ENCODE peak calls at places on chromosomes 13 and 19, in seven cellular contexts. V is pancreas, X is transverse colon, Z is BE2C, B is GM23248, C is neuronal stem cell, L is psoas muscle. J is an unnamed sample. For H3K4me1, the result is how much of the 10 kb centered on the place peaks cover.

GRCh38 chr13:40377783-40378182 is 288.7 kb downstream of the FOXO1 start:
- DNase-seq in C (no peak), L (no peak), Z (no peak), X (no peak), V (no peak), B (peak), J (no peak)

GRCh38 chr13:104837756-104838155 is 1697.7 kb downstream of the EFNB2 start:
- DNase-seq in X (no peak), Z (no peak), C (no peak), V (no peak), B (no peak), L (no peak), J (no peak)

GRCh38 chr13:66508153-66508909 is 721.8 kb downstream of the PCDH9 start:
- DNase-seq in B (no peak), V (no peak), Z (no peak), C (no peak), L (no peak), X (no peak), J (no peak)

GRCh38 chr13:67227131-67227983 is 2.8 kb downstream of the PCDH9 start:
- DNase-seq in L (no peak), V (no peak), X (no peak), Z (no peak), B (no peak), C (no peak), J (no peak)

GRCh38 chr19:42081584-42082258 is 5.8 kb downstream of the ZNF574 start:
- DNase-seq in V (no peak), C (no peak), X (no peak), L (no peak), B (peak), Z (peak), J (no peak)

GRCh38 chr13:41960195-41960699 is 662 bp downstream of the VWA8 start:
- DNase-seq in X (peak), B (peak), L (no peak), C (no peak), V (no peak), Z (peak), J (no peak)

GRCh38 chr13:110047511-110047910 is 259.4 kb downstream of the COL4A1 start:
- DNase-seq in B (no peak), L (no peak), Z (no peak), V (peak), X (no peak), C (no peak), J (peak)

GRCh38 chr19:28150129-28150528 is 1062.8 kb downstream of the UQCRFS1 start:
- DNase-seq in X (no peak), C (no peak), L (no peak), B (no peak), Z (no peak), V (no peak), J (no peak)

GRCh38 chr13:112655898-112656297 is 33.9 kb upstream of the ATP11A start:
- DNase-seq in B (no peak), Z (no peak), C (no peak), X (no peak), L (no peak), V (no peak), J (no peak)

GRCh38 chr19:31459430-31459829 is 110.2 kb upstream of the TSHZ3 start:
- DNase-seq in B (peak), C (no peak), Z (no peak), X (no peak), L (no peak), V (no peak), J (no peak)

GRCh38 chr13:23288995-23289394 is 108.2 kb downstream of the SGCG start:
- DNase-seq in C (no peak), Z (no peak), L (no peak), X (no peak), V (no peak), B (peak), J (no peak)

GRCh38 chr13:52454459-52454824 is 836 bp upstream of the CKAP2 start:
- DNase-seq in C (no peak), L (no peak), B (no peak), V (peak), Z (no peak), X (peak), J (no peak)

GRCh38 chr13:26482451-26483197 is 74.9 kb upstream of the WASF3 start:
- DNase-seq in B (peak), L (no peak), C (peak), V (peak), Z (peak), X (peak), J (no peak)

GRCh38 chr19:17172624-17173345 is 42.4 kb upstream of the USE1 start:
- DNase-seq in X (no peak), C (no peak), B (no peak), V (no peak), Z (no peak), L (no peak), J (no peak)

GRCh38 chr19:21691656-21692055 is 75.7 kb downstream of the ZNF100 start:
- DNase-seq in V (no peak), C (no peak), Z (no peak), B (no peak), X (no peak), L (no peak), J (no peak)

GRCh38 chr19:42216653-42217521 is 590 bp downstream of the DEDD2 start:
- DNase-seq in C (peak), B (peak), V (no peak), X (peak), L (peak), Z (peak), J (peak)

GRCh38 chr13:109668433-109669233 is 117.8 kb downstream of the IRS2 start:
- DNase-seq in X (no peak), L (no peak), B (no peak), C (no peak), Z (no peak), V (no peak), J (no peak)

GRCh38 chr13:44092053-44092452 is 212.3 kb downstream of the LACC1 start:
- DNase-seq in B (no peak), L (no peak), V (no peak), C (no peak), Z (no peak), X (no peak), J (no peak)

GRCh38 chr13:30418075-30418715 is 4.1 kb upstream of the UBE2L5 start:
- DNase-seq in V (no peak), C (no peak), L (no peak), Z (no peak), B (no peak), X (no peak), J (no peak)

GRCh38 chr19:46958542-46958941 is 61.1 kb upstream of the NPAS1 start:
- DNase-seq in X (no peak), L (no peak), Z (no peak), V (no peak), C (no peak), B (peak), J (no peak)

GRCh38 chr13:49086711-49087110 is 111.0 kb downstream of the FNDC3A start:
- DNase-seq in Z (no peak), B (peak), V (no peak), X (no peak), C (no peak), L (no peak), J (no peak)

GRCh38 chr19:45531349-45531748 is 24.1 kb downstream of the VASP start:
- DNase-seq in B (no peak), X (no peak), Z (no peak), C (no peak), V (no peak), L (no peak), J (no peak)

GRCh38 chr19:11435833-11436313 is 438 bp downstream of the PRKCSH start:
- DNase-seq in Z (no peak), X (peak), B (peak), L (no peak), V (no peak), C (no peak), J (no peak)

GRCh38 chr13:49400755-49401659 is 42.9 kb downstream of the CAB39L start:
- DNase-seq in V (peak), Z (no peak), L (no peak), X (peak), B (peak), C (peak), J (no peak)

GRCh38 chr19:33114302-33114701 is 17.6 kb upstream of the WDR88 start:
- DNase-seq in V (no peak), C (no peak), B (no peak), X (no peak), L (no peak), Z (no peak), J (no peak)

GRCh38 chr19:43776285-43776684 is 4.5 kb downstream of the KCNN4 start:
- DNase-seq in V (no peak), X (no peak), C (no peak), Z (no peak), B (no peak), L (peak), J (no peak)

GRCh38 chr19:3586124-3586626 is 897 bp downstream of the GIPC3 start:
- DNase-seq in V (peak), B (no peak), C (no peak), Z (peak), X (no peak), L (no peak), J (no peak)

GRCh38 chr13:31891472-31891871 is 140.1 kb upstream of the FRY start:
- DNase-seq in V (no peak), B (no peak), X (no peak), Z (no peak), L (no peak), C (no peak), J (no peak)

DNA sequence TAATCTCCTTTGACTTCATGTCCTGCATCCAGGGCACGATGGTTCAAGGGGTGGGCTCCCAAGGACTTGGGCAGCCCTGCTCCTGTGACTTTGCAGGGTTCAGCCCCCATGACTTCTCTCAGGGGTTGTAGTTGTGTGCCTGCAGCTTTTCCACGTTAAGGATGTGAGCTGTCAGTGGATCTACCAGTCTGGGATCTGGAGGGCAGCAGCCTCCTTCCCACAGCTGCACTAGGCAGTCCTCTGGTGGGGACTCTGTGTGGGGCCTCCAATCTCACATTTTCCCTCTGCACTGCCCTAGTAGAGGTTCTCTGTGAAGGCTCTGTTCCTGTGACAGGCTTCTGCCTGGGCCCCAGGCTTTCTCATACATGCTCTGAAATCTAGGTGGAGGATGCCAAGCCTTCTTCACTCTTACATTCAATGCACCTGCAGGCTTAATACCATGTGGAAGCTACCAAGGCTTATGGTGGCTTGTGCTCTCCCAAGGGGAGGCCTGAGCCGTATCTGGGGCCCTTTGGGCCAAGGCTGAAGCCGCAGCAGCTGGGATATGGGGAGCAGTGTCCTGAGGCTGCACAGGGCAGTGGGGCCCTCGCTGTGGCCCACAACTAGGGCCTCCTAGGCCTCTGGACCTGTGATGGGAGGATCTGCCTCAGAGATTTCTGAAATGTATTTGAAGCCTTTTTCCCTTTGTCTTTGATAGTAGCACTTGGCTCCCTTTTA is 39.3 kb upstream of the ERICH6B start:
- DNase-seq in V (no peak), B (no peak), X (no peak), C (no peak), L (no peak), Z (no peak), J (no peak)
- H3K4me1 ChIP-seq in V (under half), B (under half), X (under half), C (under half), L (under half), Z (under half), J (under half)

DNA sequence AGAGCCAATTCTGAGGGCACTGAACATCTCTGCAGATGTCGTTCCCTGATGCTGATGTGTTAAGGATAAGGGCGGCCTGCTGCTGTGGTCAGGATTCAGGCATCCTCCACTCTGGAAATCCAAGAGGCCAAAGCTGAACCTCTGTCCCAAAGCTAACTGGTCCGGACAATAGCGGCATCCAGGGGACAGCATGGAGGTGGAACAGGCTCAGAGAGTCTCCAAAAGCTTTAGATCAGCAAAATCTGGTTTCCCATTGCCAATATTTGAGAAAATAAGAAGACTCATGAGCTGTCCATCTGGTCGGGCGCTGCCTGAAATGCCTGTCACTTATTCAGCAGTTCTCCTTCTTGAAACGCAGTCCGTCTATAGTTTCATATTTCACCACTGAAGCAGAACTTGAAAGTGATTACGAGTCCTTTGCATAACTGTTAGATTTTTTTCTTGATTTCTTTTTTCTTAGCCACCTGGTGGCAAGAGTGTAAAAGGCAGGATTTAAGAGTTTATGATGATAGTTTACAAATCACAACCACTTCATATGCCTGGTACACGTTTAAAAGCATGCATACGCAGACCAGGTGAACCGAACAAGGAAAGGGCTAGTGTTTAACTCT is 45.9 kb downstream of the GGACT start:
- DNase-seq in C (no peak), Z (no peak), L (no peak), V (no peak), B (peak), X (no peak), J (no peak)
- H3K4me1 ChIP-seq in C (under half), Z (under half), L (under half), V (under half), B (under half), X (under half), J (under half)

DNA sequence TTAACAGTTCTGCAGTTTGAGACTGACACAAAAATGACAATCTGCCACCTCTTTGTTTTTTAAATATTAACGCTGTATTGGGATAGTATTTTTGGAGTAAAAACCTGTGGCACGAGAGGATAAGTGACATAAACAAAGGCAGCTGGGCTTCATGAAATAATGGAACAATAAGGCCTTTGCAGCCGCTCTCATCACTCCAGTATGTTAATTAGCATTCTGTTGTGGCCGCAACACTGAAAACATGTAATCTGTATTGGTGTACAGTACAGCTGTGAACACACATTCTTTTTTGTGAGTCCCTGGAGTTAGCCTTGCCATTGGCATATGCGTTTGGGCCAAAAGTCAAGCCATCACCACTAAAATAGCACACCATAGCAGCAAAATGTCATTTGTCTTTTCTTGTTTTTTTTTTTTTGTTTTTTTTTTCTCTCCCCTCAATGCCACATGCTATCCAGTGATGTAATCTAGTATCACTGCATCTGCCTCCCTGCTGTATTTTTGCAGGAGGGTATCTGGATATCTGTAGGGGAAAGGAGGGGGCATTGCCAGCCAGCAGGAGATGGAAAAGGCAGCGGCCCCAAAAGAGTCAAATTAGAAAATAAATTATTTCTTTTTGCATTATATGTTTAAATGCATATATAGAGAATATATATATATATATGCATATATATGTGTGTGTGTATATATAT is 883 bp upstream of the ZNF536 start:
- DNase-seq in B (no peak), Z (no peak), C (no peak), L (no peak), V (no peak), X (no peak), J (no peak)
- H3K4me1 ChIP-seq in B (under half), Z (under half), C (under half), L (under half), V (under half), X (under half), J (under half)

GRCh38 chr19:14005381-14006084 is 587 bp downstream of the RFX1 start:
- DNase-seq in C (peak), B (peak), X (peak), V (peak), Z (peak), L (peak), J (peak)

GRCh38 chr19:14004619-14005380 is 1.3 kb downstream of the RFX1 start:
- DNase-seq in L (peak), V (peak), C (no peak), B (peak), X (peak), Z (no peak), J (peak)

GRCh38 chr19:14000691-14001365 is 5.3 kb downstream of the RFX1 start:
- DNase-seq in Z (no peak), X (no peak), L (peak), C (no peak), B (no peak), V (no peak), J (no peak)

GRCh38 chr19:14002571-14003278 is 3.4 kb downstream of the RFX1 start:
- DNase-seq in X (no peak), V (no peak), C (no peak), B (no peak), Z (no peak), L (no peak), J (no peak)

DNA sequence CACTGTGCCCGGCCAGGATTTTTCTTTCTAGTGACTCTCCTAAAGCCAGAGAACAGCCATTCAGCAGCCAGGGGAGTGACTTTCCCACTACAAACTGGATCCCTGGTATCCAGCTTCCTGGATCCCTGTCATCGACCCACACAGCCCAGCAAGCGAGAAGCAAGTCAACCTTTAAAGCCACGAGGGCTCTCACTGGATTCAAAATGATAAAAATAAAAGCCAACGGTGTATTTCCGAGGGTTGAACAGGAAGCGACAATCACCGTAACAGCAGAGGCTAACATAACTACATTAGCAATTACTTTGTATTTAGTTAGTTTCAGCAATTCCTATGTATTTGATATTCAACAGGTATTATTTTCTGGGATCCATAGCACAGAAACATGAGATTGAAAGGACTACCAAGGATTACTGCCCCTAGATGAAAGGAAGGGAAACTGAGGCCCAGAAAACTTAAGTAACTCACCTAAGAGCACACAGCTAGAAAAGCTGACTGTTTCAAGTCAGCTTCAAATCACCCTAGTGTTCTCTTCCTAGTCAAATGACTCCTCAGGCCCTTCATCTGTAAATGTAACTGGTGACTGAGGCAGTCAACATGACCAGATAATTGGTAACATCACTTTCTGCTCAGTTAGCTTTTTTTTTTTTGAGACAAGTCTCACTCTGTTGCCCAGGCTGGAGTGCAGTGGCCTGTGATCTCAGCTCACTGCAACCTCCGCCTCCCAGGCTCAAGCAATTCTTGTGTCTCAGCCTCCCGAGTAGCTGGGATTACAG is 2.7 kb downstream of the RFX1 start:
- DNase-seq in V (no peak), C (no peak), X (no peak), Z (no peak), L (no peak), B (peak), J (no peak)
- H3K4me1 ChIP-seq in V (under half), C (under half), X (under half), Z (under half), L (under half), B (under half), J (under half)

GRCh38 chr19:38841180-38841766 is 8.5 kb downstream of the HNRNPL start:
- DNase-seq in V (no peak), X (no peak), L (peak), B (no peak), Z (no peak), C (no peak), J (no peak)

GRCh38 chr19:38841787-38842438 is 7.9 kb downstream of the HNRNPL start:
- DNase-seq in L (peak), B (no peak), V (no peak), C (no peak), X (no peak), Z (no peak), J (no peak)

GRCh38 chr19:38843175-38843758 is 6.5 kb downstream of the HNRNPL start:
- DNase-seq in Z (no peak), X (no peak), B (no peak), V (no peak), L (peak), C (no peak), J (no peak)

GRCh38 chr19:38844093-38844686 is 5.6 kb downstream of the HNRNPL start:
- DNase-seq in Z (no peak), B (no peak), L (peak), C (no peak), X (no peak), V (no peak), J (no peak)

GRCh38 chr19:38842439-38843174 is 7.2 kb downstream of the HNRNPL start:
- DNase-seq in Z (no peak), V (no peak), L (peak), C (no peak), X (peak), B (no peak), J (no peak)
- H3K4me1 ChIP-seq in Z (under half), V (under half), L (half or more), C (under half), X (under half), B (under half), J (under half)